ENCODE peak calls at places on chromosomes 2 and 18, in five cellular contexts. G is ovary, Q is tibial nerve, W is aorta, A is esophagus squamous epithelium. T is an unnamed sample.
A peak's percentile ranks its signal among the peaks of the same experiment; 100 is the strongest.

GRCh38 chr18:49625021-49625691 is 63.3 kb downstream of the LIPG start:
- DNase-seq in G (no peak), Q (no peak), W (no peak), A (no peak), T (no peak)

GRCh38 chr2:233977296-233977837 is 60.2 kb downstream of the TRPM8 start:
- DNase-seq in G (no peak), Q (no peak), W (no peak), A (no peak), T (no peak)

GRCh38 chr2:176553685-176554106 is 284.5 kb downstream of the MTX2 start:
- DNase-seq in G (peak; percentile 64), Q (peak; percentile 12), W (peak; percentile 79), A (no peak), T (peak; percentile 66)

GRCh38 chr2:166179201-166179600 is 51.4 kb upstream of the SCN1A start:
- DNase-seq in G (no peak), Q (no peak), W (no peak), A (no peak), T (no peak)

GRCh38 chr2:232286011-232286868 is 92.3 kb upstream of the ALPP start:
- DNase-seq in G (no peak), Q (no peak), W (no peak), A (no peak), T (no peak)

GRCh38 chr2:45237850-45238542 is 228.7 kb upstream of the SIX2 start:
- DNase-seq in G (no peak), Q (peak; percentile 27), W (no peak), A (no peak), T (no peak)

GRCh38 chr2:42127425-42128424 is 41.4 kb upstream of the EML4 start:
- DNase-seq in G (no peak), Q (no peak), W (no peak), A (no peak), T (no peak)

GRCh38 chr2:227455200-227455599 is 16.8 kb upstream of the AGFG1 start:
- DNase-seq in G (no peak), Q (no peak), W (no peak), A (no peak), T (no peak)

GRCh38 chr2:230234122-230234722 is 8.7 kb downstream of the SP140 start:
- DNase-seq in G (no peak), Q (no peak), W (no peak), A (no peak), T (no peak)

GRCh38 chr2:238158807-238159539 is at the start of gene ERFE:
- DNase-seq in G (no peak), Q (no peak), W (peak; percentile 49), A (no peak), T (peak; percentile 40)

GRCh38 chr2:238228700-238229099 is 11.1 kb downstream of the HES6 start:
- DNase-seq in G (no peak), Q (no peak), W (no peak), A (no peak), T (peak; percentile 67)

GRCh38 chr18:27899893-27900292 is 277.0 kb downstream of the CDH2 start:
- DNase-seq in G (no peak), Q (no peak), W (no peak), A (no peak), T (no peak)

GRCh38 chr18:44887227-44887631 is 206.5 kb downstream of the SETBP1 start:
- DNase-seq in G (no peak), Q (no peak), W (no peak), A (no peak), T (no peak)

GRCh38 chr2:183010112-183010511 is 28.1 kb downstream of the NCKAP1 start:
- DNase-seq in G (no peak), Q (no peak), W (no peak), A (no peak), T (no peak)

GRCh38 chr2:156589381-156590079 is 153.4 kb downstream of the GPD2 start:
- DNase-seq in G (peak; percentile 27), Q (no peak), W (no peak), A (no peak), T (no peak)

GRCh38 chr2:55119711-55120487 is 69.6 kb upstream of the RTN4 start:
- DNase-seq in G (no peak), Q (no peak), W (no peak), A (no peak), T (no peak)

GRCh38 chr2:26165403-26165802 is 7.5 kb upstream of the GAREM2 start:
- DNase-seq in G (no peak), Q (no peak), W (no peak), A (no peak), T (no peak)

GRCh38 chr2:143399679-143400078 is 270.5 kb downstream of the ARHGAP15 start:
- DNase-seq in G (no peak), Q (no peak), W (no peak), A (no peak), T (no peak)

GRCh38 chr18:10078053-10078452 is 164.2 kb downstream of the VAPA start:
- DNase-seq in G (no peak), Q (no peak), W (no peak), A (no peak), T (no peak)

GRCh38 chr2:135055182-135055786 is 3.2 kb downstream of the RAB3GAP1 start:
- DNase-seq in G (no peak), Q (no peak), W (peak; percentile 51), A (no peak), T (no peak)

GRCh38 chr2:137508739-137509384 is 455.4 kb upstream of the HNMT start:
- DNase-seq in G (no peak), Q (no peak), W (no peak), A (no peak), T (no peak)

GRCh38 chr2:239086325-239087020 is 238.6 kb downstream of the TWIST2 start:
- DNase-seq in G (no peak), Q (no peak), W (no peak), A (no peak), T (no peak)

DNA sequence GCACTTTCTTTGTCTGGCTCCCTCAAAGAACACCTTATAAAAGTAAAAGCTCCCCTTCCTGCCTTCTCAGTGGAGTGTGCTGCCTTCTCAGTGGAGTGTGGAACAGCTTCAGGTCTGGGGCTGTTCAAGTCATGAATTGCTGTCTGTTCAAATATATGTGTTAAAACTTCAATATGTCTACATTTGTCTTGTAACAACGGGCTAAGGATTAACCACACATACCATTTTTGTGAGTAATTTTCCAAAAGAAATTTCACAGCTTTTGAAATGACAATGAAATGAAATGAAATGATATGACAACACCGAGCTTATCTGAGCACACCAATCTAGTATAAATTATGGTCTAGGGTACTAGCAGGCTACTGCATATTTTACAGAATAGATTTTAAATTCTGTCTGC is 42.9 kb downstream of the CABYR start:
- DNase-seq in G (no peak), Q (no peak), W (no peak), A (no peak), T (no peak)
- H3K4me3 ChIP-seq in G (no peak overlapping the region), Q (no peak overlapping the region), W (no peak overlapping the region), A (no peak overlapping the region), T (no peak overlapping the region)

GRCh38 chr2:28366496-28367282 is 26.0 kb upstream of the FOSL2 start:
- DNase-seq in G (no peak), Q (no peak), W (peak; percentile 55), A (no peak), T (no peak)
- H3K27ac ChIP-seq in G (no peak overlapping the region), Q (no peak overlapping the region), W (no peak overlapping the region), A (peak overlapping the region; percentile 44), T (no peak overlapping the region)

DNA sequence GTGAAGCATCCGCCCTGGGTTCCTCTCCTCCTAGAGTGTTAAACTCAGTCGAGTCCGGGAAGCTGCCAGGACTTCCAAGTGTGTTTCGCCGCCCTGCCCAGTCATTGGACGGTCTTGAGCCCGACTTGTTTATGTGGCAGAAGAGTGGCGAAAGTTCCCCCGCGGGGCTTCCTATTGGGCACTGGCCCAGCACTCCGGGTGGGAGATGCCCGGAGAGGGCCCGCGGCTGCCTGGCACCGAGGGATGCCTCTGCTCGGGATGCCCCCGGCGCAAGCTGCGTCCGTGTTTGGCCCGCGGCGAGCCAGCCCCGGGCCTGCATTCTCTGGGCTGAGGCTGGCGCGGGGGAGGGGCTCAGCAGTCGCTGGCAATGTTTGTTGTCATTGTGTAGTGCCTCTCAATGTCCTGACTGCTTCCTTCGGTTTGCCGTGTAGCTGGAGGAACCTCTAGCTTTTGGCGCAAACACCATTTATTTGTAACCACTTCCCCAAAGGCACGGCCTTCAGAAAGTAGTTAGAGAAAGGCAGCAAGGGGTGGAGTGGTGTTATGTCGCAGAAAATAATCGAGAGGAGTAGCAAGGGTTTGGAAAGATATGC is 1.2 kb downstream of the CYBRD1 start:
- DNase-seq in G (peak; percentile 72), Q (peak; percentile 78), W (peak; percentile 92), A (no peak), T (peak; percentile 66)
- H3K4me3 ChIP-seq in G (peak overlapping the region; percentile 98), Q (peak overlapping the region; percentile 65), W (peak overlapping the region; percentile 96), A (peak overlapping the region; percentile 67), T (peak overlapping the region; percentile 67)

GRCh38 chr2:218851286-218851685 is 8.3 kb upstream of the WNT6 start:
- DNase-seq in G (no peak), Q (no peak), W (no peak), A (no peak), T (no peak)

GRCh38 chr2:218852911-218853667 is 6.5 kb upstream of the WNT6 start:
- DNase-seq in G (peak; percentile 52), Q (peak; percentile 72), W (peak; percentile 61), A (no peak), T (no peak)

GRCh38 chr2:218853766-218854165 is 5.8 kb upstream of the WNT6 start:
- DNase-seq in G (no peak), Q (no peak), W (no peak), A (no peak), T (no peak)

GRCh38 chr2:218849721-218850120 is 9.9 kb upstream of the WNT6 start:
- DNase-seq in G (no peak), Q (no peak), W (peak; percentile 44), A (no peak), T (no peak)

GRCh38 chr2:218850796-218851195 is 8.8 kb upstream of the WNT6 start:
- DNase-seq in G (no peak), Q (no peak), W (no peak), A (no peak), T (no peak)
- H3K27ac ChIP-seq in G (no peak overlapping the region), Q (no peak overlapping the region), W (no peak overlapping the region), A (no peak overlapping the region), T (no peak overlapping the region)